ENCODE peak calls at places on chromosome 22, in five cellular contexts. T, R, Z, E and P are unnamed samples.
A peak's percentile ranks its signal among the peaks of the same experiment; 100 is the strongest.

GRCh38 chr22:39301108-39301507 is 18.3 kb downstream of the RPL3 start:
- DNase-seq in T (no peak), R (no peak), Z (peak; percentile 59), E (no peak), P (no peak)

GRCh38 chr22:48340727-48341709 is 1486.7 kb downstream of the BRD1 start:
- DNase-seq in T (no peak), R (no peak), Z (no peak), E (no peak), P (no peak)

GRCh38 chr22:22848364-22848866 is 39.2 kb upstream of the IGLL5 start:
- DNase-seq in T (peak; percentile 67), R (no peak), Z (peak; percentile 44), E (peak; percentile 87), P (peak; percentile 6)

GRCh38 chr22:31618057-31618456 is 44.0 kb downstream of the PISD start:
- DNase-seq in T (no peak), R (no peak), Z (no peak), E (no peak), P (no peak)

GRCh38 chr22:27129266-27129665 is 471.9 kb downstream of the MIAT start:
- DNase-seq in T (no peak), R (no peak), Z (peak; percentile 94), E (no peak), P (no peak)

GRCh38 chr22:22714600-22715361 is 70.4 kb downstream of the GGTLC2 start:
- DNase-seq in T (no peak), R (no peak), Z (no peak), E (no peak), P (no peak)

GRCh38 chr22:38781033-38781432 is 12.9 kb downstream of the DNAL4 start:
- DNase-seq in T (no peak), R (no peak), Z (no peak), E (no peak), P (no peak)

GRCh38 chr22:39215430-39216142 is 29.2 kb downstream of the PDGFB start:
- DNase-seq in T (no peak), R (peak; percentile 32), Z (no peak), E (no peak), P (no peak)

GRCh38 chr22:19569976-19570375 is 45.8 kb upstream of the CLDN5 start:
- DNase-seq in T (no peak), R (no peak), Z (no peak), E (no peak), P (no peak)

GRCh38 chr22:30381250-30381649 is 6.0 kb downstream of the RNF215 start:
- DNase-seq in T (no peak), R (no peak), Z (no peak), E (no peak), P (no peak)

GRCh38 chr22:39207141-39208012 is 37.4 kb downstream of the PDGFB start:
- DNase-seq in T (no peak), R (peak; percentile 75), Z (peak; percentile 52), E (peak; percentile 37), P (no peak)

GRCh38 chr22:19515654-19516377 is 8.4 kb downstream of the CLDN5 start:
- DNase-seq in T (no peak), R (no peak), Z (no peak), E (no peak), P (no peak)

GRCh38 chr22:29596408-29596807 is 7.0 kb upstream of the NF2 start:
- DNase-seq in T (no peak), R (no peak), Z (no peak), E (no peak), P (no peak)

GRCh38 chr22:45503071-45503815 is 560 bp downstream of the FBLN1 start:
- DNase-seq in T (no peak), R (no peak), Z (no peak), E (no peak), P (no peak)

GRCh38 chr22:45503816-45504702 is 1.4 kb downstream of the FBLN1 start:
- DNase-seq in T (no peak), R (no peak), Z (peak; percentile 35), E (no peak), P (no peak)

GRCh38 chr22:45506961-45507360 is 4.3 kb downstream of the FBLN1 start:
- DNase-seq in T (no peak), R (no peak), Z (no peak), E (no peak), P (no peak)

GRCh38 chr22:45505991-45506743 is 3.5 kb downstream of the FBLN1 start:
- DNase-seq in T (no peak), R (no peak), Z (no peak), E (no peak), P (no peak)

DNA sequence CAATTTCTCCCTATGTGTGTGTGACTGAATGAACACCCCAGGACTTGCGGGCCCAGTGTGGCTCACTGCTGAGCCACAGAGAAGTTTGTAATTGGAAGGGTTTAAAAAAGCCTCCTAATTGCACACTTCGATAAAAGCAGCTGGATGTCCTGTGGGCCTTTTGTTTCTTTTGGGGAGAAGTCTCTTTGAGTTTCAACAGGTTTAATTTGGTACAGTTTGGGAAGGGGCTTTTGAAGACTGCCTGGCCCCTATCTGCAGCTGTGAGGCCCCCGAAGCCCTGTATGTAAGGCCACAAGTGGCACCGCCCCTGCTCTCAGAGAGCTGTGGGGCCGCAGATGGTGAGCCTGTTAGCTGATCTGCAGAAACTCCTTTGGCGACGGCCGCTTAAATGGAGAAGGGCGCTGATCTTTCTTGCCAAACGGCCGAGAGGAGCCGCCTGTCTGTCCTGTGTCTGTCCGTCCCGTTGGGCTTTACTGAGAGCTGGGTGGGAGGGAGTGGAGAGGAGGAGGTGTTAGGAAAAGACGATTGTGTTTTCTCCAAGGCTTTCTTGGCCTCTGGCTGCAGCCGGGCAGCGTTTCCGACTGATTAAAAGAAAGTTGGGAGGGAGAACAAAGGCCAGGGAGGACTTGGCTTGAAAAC is 2.1 kb downstream of the FBLN1 start:
- DNase-seq in T (no peak), R (no peak), Z (no peak), E (no peak), P (no peak)
- H3K4me3 ChIP-seq in T (peak overlapping the region; percentile 16), R (peak overlapping the region; percentile 86), Z (peak overlapping the region; percentile 64), E (no peak overlapping the region), P (peak overlapping the region; percentile 17)

GRCh38 chr22:24942301-24942700 is 4.2 kb downstream of the LHFPL7 start:
- DNase-seq in T (no peak), R (no peak), Z (no peak), E (no peak), P (no peak)

GRCh38 chr22:24935771-24936483 is 10.6 kb downstream of the LHFPL7 start:
- DNase-seq in T (no peak), R (no peak), Z (no peak), E (no peak), P (no peak)

GRCh38 chr22:24938741-24939341 is 7.7 kb downstream of the LHFPL7 start:
- DNase-seq in T (no peak), R (no peak), Z (no peak), E (peak; percentile 57), P (no peak)

DNA sequence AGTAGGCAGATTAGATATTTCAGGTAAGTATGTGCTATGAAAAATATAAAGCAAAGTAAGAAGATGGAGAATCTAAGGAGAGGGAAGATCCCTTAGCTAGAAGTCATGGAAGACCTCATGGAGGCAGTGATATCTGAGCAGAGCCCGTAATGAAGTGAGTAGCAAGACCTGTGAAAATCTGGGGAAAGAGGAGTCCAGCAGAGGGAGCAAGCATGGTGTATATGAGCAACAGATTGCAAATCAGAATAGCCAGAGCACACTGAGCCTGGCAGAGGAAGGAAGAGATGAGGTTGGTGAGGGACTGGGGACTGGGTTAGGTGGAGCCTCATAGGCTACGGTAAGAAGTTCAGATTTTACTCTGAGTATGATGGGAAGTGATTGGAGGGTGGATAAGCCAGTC is 9.4 kb downstream of the LHFPL7 start:
- DNase-seq in T (no peak), R (no peak), Z (peak; percentile 47), E (peak; percentile 48), P (no peak)
- TF ChIP-seq CTCF in T (no peak), R (peak; percentile 49), Z (peak; percentile 52), E (no peak), P (peak; percentile 64)

DNA sequence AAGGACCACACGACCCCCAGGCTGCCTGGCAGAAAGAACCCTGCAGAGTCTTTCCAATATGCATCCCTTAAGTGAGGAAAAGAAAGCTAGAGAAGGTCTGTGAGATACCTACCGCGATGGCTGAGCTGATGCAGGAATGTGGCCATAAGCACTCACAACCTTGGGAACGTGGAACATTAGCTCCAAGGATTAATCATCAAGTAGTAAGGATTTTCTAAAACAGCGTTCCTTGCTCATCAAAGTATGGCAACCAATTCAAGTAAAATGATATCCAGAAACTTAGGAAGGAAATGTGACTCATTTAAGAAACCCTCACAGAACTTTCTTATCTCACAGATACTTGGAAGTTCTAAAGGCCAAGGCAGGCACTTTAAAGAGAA is 12.8 kb downstream of the PACSIN2 start:
- DNase-seq in T (no peak), R (no peak), Z (peak; percentile 89), E (no peak), P (no peak)
- H3K4me3 ChIP-seq in T (no peak overlapping the region), R (no peak overlapping the region), Z (peak overlapping the region; percentile 24), E (no peak overlapping the region), P (no peak overlapping the region)

GRCh38 chr22:49548356-49549202 is 279.1 kb downstream of the BRD1 start:
- DNase-seq in T (no peak), R (no peak), Z (peak; percentile 86), E (no peak), P (no peak)
- TF ChIP-seq CTCF in T (no peak), R (no peak), Z (peak; percentile 45), E (no peak), P (no peak)

GRCh38 chr22:37226514-37226913 is 14.2 kb upstream of the SSTR3 start:
- DNase-seq in T (no peak), R (no peak), Z (no peak), E (no peak), P (no peak)

GRCh38 chr22:37226087-37226486 is 13.8 kb upstream of the SSTR3 start:
- DNase-seq in T (no peak), R (no peak), Z (no peak), E (no peak), P (no peak)

GRCh38 chr22:37229012-37229804 is 14.9 kb downstream of the RAC2 start:
- DNase-seq in T (no peak), R (peak; percentile 64), Z (peak; percentile 73), E (no peak), P (peak; percentile 73)

GRCh38 chr22:37229805-37230672 is 14.0 kb downstream of the RAC2 start:
- DNase-seq in T (peak; percentile 56), R (peak; percentile 38), Z (peak; percentile 75), E (peak; percentile 69), P (no peak)

DNA sequence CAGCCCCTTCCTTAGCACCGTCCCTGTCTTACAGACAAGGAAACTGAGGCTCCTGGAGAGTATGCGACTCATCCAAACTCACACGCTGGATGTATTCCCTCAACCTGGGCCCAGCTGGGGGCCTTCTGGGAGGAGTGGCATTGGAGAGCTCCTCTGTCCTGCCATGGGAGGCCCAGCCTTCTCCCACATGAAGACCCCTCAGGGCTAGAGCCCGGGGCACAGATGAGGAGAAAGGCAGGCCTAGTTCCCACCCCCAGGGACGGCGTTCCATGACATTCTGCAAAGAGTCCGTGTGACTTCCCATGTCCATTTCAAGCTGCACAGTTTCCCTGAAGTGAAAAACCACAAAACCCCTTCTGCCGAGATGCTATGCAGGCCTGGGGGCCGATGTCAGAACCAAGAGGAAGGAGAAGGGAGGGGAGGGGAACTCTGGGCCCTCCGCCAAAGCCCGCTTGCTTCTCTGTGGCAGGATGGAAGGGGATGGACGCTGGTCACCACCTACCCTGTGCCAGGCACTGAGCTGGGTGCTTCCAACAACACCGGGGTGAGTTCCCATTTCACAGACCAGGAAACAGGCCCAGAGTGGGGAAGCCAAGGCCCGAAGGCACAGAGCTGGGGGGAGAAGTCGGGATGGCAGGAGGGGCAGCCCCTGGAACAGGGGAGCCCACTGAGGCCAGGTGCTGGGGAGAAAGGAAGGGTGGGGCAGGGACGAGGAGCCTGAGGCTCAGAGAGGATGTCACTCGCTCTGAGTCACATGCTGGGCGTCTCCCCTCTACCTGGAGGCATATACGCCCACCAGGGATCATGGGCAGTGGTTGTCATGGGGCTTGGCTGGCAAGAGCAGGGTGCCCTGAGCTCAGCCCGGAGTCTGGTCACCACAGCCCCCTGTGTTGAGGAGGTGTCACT is 15.7 kb downstream of the RAC2 start:
- DNase-seq in T (no peak), R (peak; percentile 61), Z (peak; percentile 72), E (no peak), P (no peak)
- H3K4me3 ChIP-seq in T (no peak overlapping the region), R (no peak overlapping the region), Z (no peak overlapping the region), E (no peak overlapping the region), P (no peak overlapping the region)

GRCh38 chr22:17281026-17281809 is 62.0 kb upstream of the ADA2 start:
- DNase-seq in T (peak; percentile 25), R (no peak), Z (no peak), E (no peak), P (no peak)
- TF ChIP-seq CTCF in T (no peak), R (no peak), Z (no peak), E (no peak), P (no peak)